ENCODE peak calls at places on chromosomes 2 and 18, in five cellular contexts. O is K562, I is PC-3, V is trophoblast cell, R is kidney. U is an unnamed sample.

GRCh38 chr2:40027968-40028367 is 248.9 kb upstream of the THUMPD2 start:
- DNase-seq in O (no peak), I (no peak), V (no peak), R (no peak), U (no peak)

GRCh38 chr18:48683661-48684060 is 144.8 kb downstream of the CTIF start:
- DNase-seq in O (no peak), I (no peak), V (no peak), R (peak), U (no peak)

GRCh38 chr2:218733615-218734021 is 23.0 kb downstream of the TTLL4 start:
- DNase-seq in O (no peak), I (peak), V (peak), R (no peak), U (no peak)

GRCh38 chr2:229124126-229124525 is 147.0 kb downstream of the PID1 start:
- DNase-seq in O (no peak), I (no peak), V (no peak), R (no peak), U (no peak)

GRCh38 chr18:75106746-75107145 is 102.2 kb downstream of the PTGR3 start:
- DNase-seq in O (no peak), I (no peak), V (no peak), R (no peak), U (no peak)

GRCh38 chr2:218984239-218985020 is 554 bp downstream of the FEV start:
- DNase-seq in O (no peak), I (peak), V (no peak), R (peak), U (no peak)

GRCh38 chr18:79590191-79591039 is 89.2 kb upstream of the CTDP1 start:
- DNase-seq in O (no peak), I (no peak), V (no peak), R (peak), U (no peak)

GRCh38 chr2:68458962-68459361 is 8.1 kb downstream of the FBXO48 start:
- DNase-seq in O (no peak), I (peak), V (no peak), R (no peak), U (no peak)

GRCh38 chr2:3470166-3470651 is 49.1 kb downstream of the ADI1 start:
- DNase-seq in O (no peak), I (no peak), V (no peak), R (peak), U (no peak)

GRCh38 chr2:127560201-127560928 is 24.9 kb downstream of the MYO7B start:
- DNase-seq in O (no peak), I (no peak), V (no peak), R (no peak), U (no peak)

GRCh38 chr2:184597571-184597980 is 753 bp upstream of the ZNF804A start:
- DNase-seq in O (no peak), I (no peak), V (peak), R (peak), U (no peak)

GRCh38 chr2:115165529-115166109 is 723.2 kb downstream of the DPP10 start:
- DNase-seq in O (no peak), I (peak), V (peak), R (no peak), U (peak)

GRCh38 chr18:13110559-13110958 is 108.0 kb upstream of the LDLRAD4 start:
- DNase-seq in O (no peak), I (no peak), V (no peak), R (no peak), U (no peak)

GRCh38 chr2:12048551-12048950 is 302.1 kb downstream of the LPIN1 start:
- DNase-seq in O (no peak), I (no peak), V (no peak), R (no peak), U (no peak)

GRCh38 chr2:34806396-34806795 is 1207.3 kb upstream of the FAM98A start:
- DNase-seq in O (no peak), I (no peak), V (no peak), R (no peak), U (no peak)

GRCh38 chr2:148658807-148659722 is 14.5 kb downstream of the EPC2 start:
- DNase-seq in O (no peak), I (peak), V (no peak), R (no peak), U (no peak)

GRCh38 chr2:99403524-99403923 is 66.3 kb downstream of the EIF5B start:
- DNase-seq in O (no peak), I (no peak), V (peak), R (no peak), U (no peak)

GRCh38 chr2:123696799-123697410 is 328.2 kb upstream of the CNTNAP5 start:
- DNase-seq in O (no peak), I (no peak), V (no peak), R (no peak), U (no peak)

GRCh38 chr2:71471276-71471675 is 17.9 kb downstream of the DYSF start:
- DNase-seq in O (no peak), I (peak), V (no peak), R (no peak), U (no peak)

GRCh38 chr2:182366625-182367024 is 60.2 kb downstream of the PDE1A start:
- DNase-seq in O (no peak), I (no peak), V (no peak), R (no peak), U (no peak)

GRCh38 chr18:25010623-25011374 is 341.2 kb downstream of the ZNF521 start:
- DNase-seq in O (no peak), I (no peak), V (no peak), R (no peak), U (no peak)

GRCh38 chr2:199940373-199940772 is 14.9 kb downstream of the TYW5 start:
- DNase-seq in O (no peak), I (peak), V (no peak), R (no peak), U (no peak)

GRCh38 chr2:40173276-40173675 is 278.6 kb downstream of the SLC8A1 start:
- DNase-seq in O (no peak), I (peak), V (no peak), R (no peak), U (no peak)

GRCh38 chr18:58256316-58257080 is 212.5 kb downstream of the NEDD4L start:
- DNase-seq in O (no peak), I (no peak), V (no peak), R (no peak), U (no peak)

GRCh38 chr2:104758199-104758620 is 95.7 kb upstream of the POU3F3 start:
- DNase-seq in O (no peak), I (no peak), V (peak), R (no peak), U (no peak)

GRCh38 chr18:71431689-71432088 is 1112.5 kb downstream of the CBLN2 start:
- DNase-seq in O (no peak), I (no peak), V (no peak), R (no peak), U (no peak)

GRCh38 chr2:97728091-97728596 is 14.8 kb downstream of the ZAP70 start:
- DNase-seq in O (no peak), I (peak), V (no peak), R (peak), U (no peak)

GRCh38 chr18:13558132-13558531 is 168.2 kb downstream of the FAM210A start:
- DNase-seq in O (peak), I (peak), V (no peak), R (no peak), U (no peak)

GRCh38 chr2:239873656-239874635 is 151.2 kb downstream of the NDUFA10 start:
- DNase-seq in O (no peak), I (no peak), V (no peak), R (no peak), U (peak)

DNA sequence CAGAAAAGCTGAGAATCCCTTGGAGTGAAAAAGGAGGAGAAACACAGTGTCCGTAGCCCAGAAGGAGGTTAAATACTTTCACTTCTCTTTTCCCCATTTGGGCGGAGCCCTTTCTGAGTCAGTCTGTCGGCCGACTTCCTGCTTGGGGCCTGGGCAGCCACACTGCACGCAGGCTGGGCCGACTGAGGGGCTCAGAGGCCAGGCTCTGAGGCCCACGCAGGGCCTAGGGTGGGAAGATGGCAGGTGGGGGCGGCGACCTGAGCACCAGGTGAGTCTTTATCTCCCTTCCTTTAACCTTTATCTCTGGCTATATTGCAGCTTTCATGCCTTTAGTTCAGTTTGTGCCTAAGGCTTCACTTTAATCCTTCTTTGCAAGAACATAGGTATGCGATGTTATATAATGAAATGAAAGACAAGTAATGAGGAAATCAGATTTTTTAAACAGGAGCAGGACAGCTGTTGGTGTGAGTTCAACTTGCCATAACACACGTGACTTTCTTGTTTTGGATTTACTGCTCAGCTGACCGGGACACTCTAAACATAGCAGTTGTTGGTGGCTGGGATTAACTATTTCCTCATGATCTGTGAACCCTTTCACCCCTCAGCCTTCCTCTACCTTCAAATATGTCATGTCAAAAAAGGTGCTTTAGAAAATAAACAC is at the start of gene SP100:
- DNase-seq in O (peak), I (peak), V (peak), R (peak), U (peak)
- H3K9ac ChIP-seq in O (peak), I (peak), V (no peak), R (peak), U (peak)

GRCh38 chr2:204825681-204826080 is 280.4 kb downstream of the PARD3B start:
- DNase-seq in O (no peak), I (no peak), V (no peak), R (no peak), U (no peak)

GRCh38 chr2:204825054-204825453 is 279.8 kb downstream of the PARD3B start:
- DNase-seq in O (no peak), I (peak), V (peak), R (no peak), U (no peak)

DNA sequence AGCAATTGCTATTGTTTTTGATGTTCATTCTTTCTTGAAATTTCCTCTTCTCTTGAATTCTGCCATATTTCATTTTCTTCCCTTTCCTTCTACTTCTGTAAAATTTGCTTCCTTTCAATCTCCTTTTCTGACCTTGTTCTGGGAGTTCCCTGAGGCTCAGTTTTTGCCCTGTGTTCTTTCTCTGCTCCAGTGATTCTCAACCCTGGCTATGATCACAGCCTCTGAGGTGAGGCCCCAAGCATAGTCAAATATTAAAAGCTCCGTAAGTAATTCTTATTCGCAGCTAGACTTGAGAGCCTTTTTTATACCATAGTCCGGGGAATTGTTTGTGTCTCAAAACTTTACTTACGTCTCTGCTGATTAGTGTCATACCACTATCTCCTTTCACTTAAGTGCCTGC is 282.9 kb downstream of the PARD3B start:
- DNase-seq in O (no peak), I (no peak), V (no peak), R (no peak), U (no peak)
- H3K4me3 ChIP-seq in O (no peak), I (no peak), V (no peak), R (peak), U (no peak)

GRCh38 chr2:45436456-45436855 is 174.6 kb downstream of the SRBD1 start:
- DNase-seq in O (no peak), I (no peak), V (no peak), R (no peak), U (no peak)

GRCh38 chr2:45432406-45432805 is 178.7 kb downstream of the SRBD1 start:
- DNase-seq in O (no peak), I (peak), V (no peak), R (no peak), U (no peak)

GRCh38 chr2:45438872-45439665 is 172.0 kb downstream of the SRBD1 start:
- DNase-seq in O (peak), I (no peak), V (no peak), R (no peak), U (no peak)

GRCh38 chr2:45433363-45433762 is 177.7 kb downstream of the SRBD1 start:
- DNase-seq in O (no peak), I (peak), V (no peak), R (no peak), U (no peak)

GRCh38 chr2:45435316-45435715 is 175.8 kb downstream of the SRBD1 start:
- DNase-seq in O (no peak), I (no peak), V (peak), R (no peak), U (no peak)
- H3K9ac ChIP-seq in O (no peak), I (no peak), V (no peak), R (no peak), U (no peak)

DNA sequence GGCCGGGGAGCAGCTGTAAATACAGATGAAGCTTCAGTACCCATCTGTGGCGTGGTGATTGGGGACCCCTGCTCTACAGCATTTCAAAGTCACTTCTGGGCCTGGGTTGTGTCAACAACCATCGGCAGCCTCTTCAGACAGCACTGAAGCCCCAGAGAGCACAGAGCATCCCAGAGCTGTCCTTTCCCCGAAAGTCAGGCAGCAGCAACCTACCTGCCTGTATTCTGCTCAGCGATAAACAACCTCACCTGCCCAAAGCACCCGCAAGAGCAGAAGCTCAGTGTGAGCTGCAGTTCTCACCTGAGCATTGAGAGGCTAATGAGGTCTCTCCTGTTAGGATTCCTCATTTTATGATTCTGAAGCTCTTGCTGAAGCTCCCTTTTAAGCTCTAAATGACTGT is 19.3 kb downstream of the TRABD2A start:
- DNase-seq in O (no peak), I (no peak), V (no peak), R (no peak), U (no peak)
- H3K4me3 ChIP-seq in O (no peak), I (no peak), V (no peak), R (no peak), U (no peak)

U was measured in colonic mucosa.